ENCODE peak calls at places on chromosomes 11 and 22, in five cellular contexts. One of them, this sample, is unnamed.

GRCh38 chr11:2205214-2205770 is 33.7 kb upstream of the TH start:
- DNase-seq in CD8-positive, alpha-beta T cell: no peak
- DNase-seq in heart left ventricle: peak
- DNase-seq in neural crest cell: no peak
- DNase-seq in type B pancreatic cell: peak
- DNase-seq in this sample: no peak

GRCh38 chr22:42432020-42432596 is at the start of gene NFAM1:
- DNase-seq in CD8-positive, alpha-beta T cell: no peak
- DNase-seq in heart left ventricle: peak
- DNase-seq in neural crest cell: no peak
- DNase-seq in type B pancreatic cell: no peak
- DNase-seq in this sample: peak

GRCh38 chr11:36381005-36381350 is 84.9 kb downstream of the PRR5L start:
- DNase-seq in CD8-positive, alpha-beta T cell: no peak
- DNase-seq in heart left ventricle: no peak
- DNase-seq in neural crest cell: no peak
- DNase-seq in type B pancreatic cell: no peak
- DNase-seq in this sample: no peak

GRCh38 chr22:29840498-29840897 is 2.4 kb upstream of the ASCC2 start:
- DNase-seq in CD8-positive, alpha-beta T cell: no peak
- DNase-seq in heart left ventricle: no peak
- DNase-seq in neural crest cell: no peak
- DNase-seq in type B pancreatic cell: no peak
- DNase-seq in this sample: no peak

GRCh38 chr11:78564889-78565467 is 9.7 kb downstream of the NARS2 start:
- DNase-seq in CD8-positive, alpha-beta T cell: no peak
- DNase-seq in heart left ventricle: no peak
- DNase-seq in neural crest cell: no peak
- DNase-seq in type B pancreatic cell: no peak
- DNase-seq in this sample: no peak

GRCh38 chr11:18394928-18395734 is 768 bp downstream of the LDHA start:
- DNase-seq in CD8-positive, alpha-beta T cell: no peak
- DNase-seq in heart left ventricle: no peak
- DNase-seq in neural crest cell: peak
- DNase-seq in type B pancreatic cell: no peak
- DNase-seq in this sample: no peak

GRCh38 chr11:80048513-80048912 is 607.7 kb upstream of the TENM4 start:
- DNase-seq in CD8-positive, alpha-beta T cell: no peak
- DNase-seq in heart left ventricle: no peak
- DNase-seq in neural crest cell: no peak
- DNase-seq in type B pancreatic cell: no peak
- DNase-seq in this sample: no peak

GRCh38 chr11:70682760-70683159 is 284.4 kb downstream of the CTTN start:
- DNase-seq in CD8-positive, alpha-beta T cell: no peak
- DNase-seq in heart left ventricle: no peak
- DNase-seq in neural crest cell: no peak
- DNase-seq in type B pancreatic cell: no peak
- DNase-seq in this sample: no peak

GRCh38 chr22:36806824-36807223 is 10.0 kb downstream of the PVALB start:
- DNase-seq in CD8-positive, alpha-beta T cell: no peak
- DNase-seq in heart left ventricle: no peak
- DNase-seq in neural crest cell: no peak
- DNase-seq in type B pancreatic cell: no peak
- DNase-seq in this sample: no peak

GRCh38 chr22:47582067-47582466 is 819.6 kb downstream of the TBC1D22A start:
- DNase-seq in CD8-positive, alpha-beta T cell: no peak
- DNase-seq in heart left ventricle: no peak
- DNase-seq in neural crest cell: no peak
- DNase-seq in type B pancreatic cell: no peak
- DNase-seq in this sample: no peak

GRCh38 chr11:65879622-65880021 is at the start of gene CTSW:
- DNase-seq in CD8-positive, alpha-beta T cell: peak
- DNase-seq in heart left ventricle: no peak
- DNase-seq in neural crest cell: no peak
- DNase-seq in type B pancreatic cell: no peak
- DNase-seq in this sample: no peak

GRCh38 chr11:126383301-126384052 is 28.0 kb downstream of the ST3GAL4 start:
- DNase-seq in CD8-positive, alpha-beta T cell: no peak
- DNase-seq in heart left ventricle: no peak
- DNase-seq in neural crest cell: no peak
- DNase-seq in type B pancreatic cell: no peak
- DNase-seq in this sample: no peak

GRCh38 chr22:23289851-23290724 is 109.8 kb downstream of the BCR start:
- DNase-seq in CD8-positive, alpha-beta T cell: peak
- DNase-seq in heart left ventricle: no peak
- DNase-seq in neural crest cell: peak
- DNase-seq in type B pancreatic cell: no peak
- DNase-seq in this sample: peak

GRCh38 chr11:44923080-44923479 is 27.6 kb downstream of the TP53I11 start:
- DNase-seq in CD8-positive, alpha-beta T cell: no peak
- DNase-seq in heart left ventricle: no peak
- DNase-seq in neural crest cell: no peak
- DNase-seq in type B pancreatic cell: no peak
- DNase-seq in this sample: no peak

GRCh38 chr11:130315354-130315970 is 745 bp upstream of the ZBTB44 start:
- DNase-seq in CD8-positive, alpha-beta T cell: peak
- DNase-seq in heart left ventricle: peak
- DNase-seq in neural crest cell: no peak
- DNase-seq in type B pancreatic cell: no peak
- DNase-seq in this sample: peak

GRCh38 chr11:46247090-46247489 is 30.4 kb upstream of the CREB3L1 start:
- DNase-seq in CD8-positive, alpha-beta T cell: no peak
- DNase-seq in heart left ventricle: no peak
- DNase-seq in neural crest cell: no peak
- DNase-seq in type B pancreatic cell: no peak
- DNase-seq in this sample: no peak

GRCh38 chr11:132095230-132096165 is 725.1 kb downstream of the NTM start:
- DNase-seq in CD8-positive, alpha-beta T cell: no peak
- DNase-seq in heart left ventricle: no peak
- DNase-seq in neural crest cell: no peak
- DNase-seq in type B pancreatic cell: no peak
- DNase-seq in this sample: no peak

GRCh38 chr11:72676874-72677341 is 2.7 kb upstream of the PDE2A start:
- DNase-seq in CD8-positive, alpha-beta T cell: peak
- DNase-seq in heart left ventricle: peak
- DNase-seq in neural crest cell: peak
- DNase-seq in type B pancreatic cell: peak
- DNase-seq in this sample: peak

GRCh38 chr11:68524213-68524612 is 63.7 kb downstream of the PPP6R3 start:
- DNase-seq in CD8-positive, alpha-beta T cell: no peak
- DNase-seq in heart left ventricle: no peak
- DNase-seq in neural crest cell: no peak
- DNase-seq in type B pancreatic cell: no peak
- DNase-seq in this sample: no peak

GRCh38 chr11:798093-798713 is at the start of gene SLC25A22:
- DNase-seq in CD8-positive, alpha-beta T cell: peak
- DNase-seq in heart left ventricle: peak
- DNase-seq in neural crest cell: peak
- DNase-seq in type B pancreatic cell: peak
- DNase-seq in this sample: peak